ENCODE peak calls at places on chromosomes 13 and 19, in seven cellular contexts. One of them, this sample, is unnamed.

GRCh38 chr19:531009-531752 is 379 bp upstream of the CDC34 start:
- DNase-seq in LNCaP clone FGC: no peak
- DNase-seq in cortex of kidney: no peak
- DNase-seq in stimulated activated CD4-positive, alpha-beta T cell treated with anti-CD3 and anti-CD28 coated beads, Interleukin-4, amount 100 ng/mL, for 24 hours: peak; percentile 83
- DNase-seq in colonic mucosa: peak; percentile 78
- DNase-seq in psoas muscle: peak; percentile 87
- DNase-seq in RPMI7951: peak; percentile 73
- DNase-seq in this sample: no peak

GRCh38 chr19:54114340-54114826 is 1.1 kb downstream of the TFPT start:
- DNase-seq in LNCaP clone FGC: peak; percentile 11
- DNase-seq in stimulated activated CD4-positive, alpha-beta T cell treated with anti-CD3 and anti-CD28 coated beads, Interleukin-4, amount 100 ng/mL, for 24 hours: peak; percentile 35
- DNase-seq in cortex of kidney: no peak
- DNase-seq in RPMI7951: peak; percentile 67
- DNase-seq in psoas muscle: no peak
- DNase-seq in colonic mucosa: peak; percentile 53
- DNase-seq in this sample: no peak

GRCh38 chr13:40446365-40446764 is 220.1 kb downstream of the FOXO1 start:
- DNase-seq in LNCaP clone FGC: peak; percentile 61
- DNase-seq in psoas muscle: no peak
- DNase-seq in colonic mucosa: no peak
- DNase-seq in stimulated activated CD4-positive, alpha-beta T cell treated with anti-CD3 and anti-CD28 coated beads, Interleukin-4, amount 100 ng/mL, for 24 hours: no peak
- DNase-seq in cortex of kidney: no peak
- DNase-seq in RPMI7951: peak; percentile 63
- DNase-seq in this sample: no peak

GRCh38 chr19:28999733-29000433 is 213.1 kb downstream of the UQCRFS1 start:
- DNase-seq in LNCaP clone FGC: no peak
- DNase-seq in stimulated activated CD4-positive, alpha-beta T cell treated with anti-CD3 and anti-CD28 coated beads, Interleukin-4, amount 100 ng/mL, for 24 hours: no peak
- DNase-seq in colonic mucosa: no peak
- DNase-seq in cortex of kidney: no peak
- DNase-seq in RPMI7951: no peak
- DNase-seq in psoas muscle: no peak
- DNase-seq in this sample: no peak

GRCh38 chr13:114115796-114116195 is 16.6 kb downstream of the RASA3 start:
- DNase-seq in psoas muscle: no peak
- DNase-seq in RPMI7951: no peak
- DNase-seq in cortex of kidney: no peak
- DNase-seq in stimulated activated CD4-positive, alpha-beta T cell treated with anti-CD3 and anti-CD28 coated beads, Interleukin-4, amount 100 ng/mL, for 24 hours: no peak
- DNase-seq in colonic mucosa: no peak
- DNase-seq in LNCaP clone FGC: no peak
- DNase-seq in this sample: no peak

GRCh38 chr19:29583196-29584006 is 22.7 kb upstream of the POP4 start:
- DNase-seq in RPMI7951: peak; percentile 73
- DNase-seq in colonic mucosa: no peak
- DNase-seq in cortex of kidney: no peak
- DNase-seq in LNCaP clone FGC: no peak
- DNase-seq in psoas muscle: no peak
- DNase-seq in stimulated activated CD4-positive, alpha-beta T cell treated with anti-CD3 and anti-CD28 coated beads, Interleukin-4, amount 100 ng/mL, for 24 hours: no peak
- DNase-seq in this sample: no peak

GRCh38 chr19:41479757-41480191 is 36.8 kb downstream of the ERICH4 start:
- DNase-seq in LNCaP clone FGC: no peak
- DNase-seq in colonic mucosa: no peak
- DNase-seq in RPMI7951: peak; percentile 30
- DNase-seq in cortex of kidney: no peak
- DNase-seq in psoas muscle: peak; percentile 56
- DNase-seq in stimulated activated CD4-positive, alpha-beta T cell treated with anti-CD3 and anti-CD28 coated beads, Interleukin-4, amount 100 ng/mL, for 24 hours: no peak
- DNase-seq in this sample: no peak

GRCh38 chr13:94416454-94417080 is 62.9 kb downstream of the DCT start:
- DNase-seq in cortex of kidney: no peak
- DNase-seq in colonic mucosa: no peak
- DNase-seq in RPMI7951: peak; percentile 1
- DNase-seq in psoas muscle: no peak
- DNase-seq in stimulated activated CD4-positive, alpha-beta T cell treated with anti-CD3 and anti-CD28 coated beads, Interleukin-4, amount 100 ng/mL, for 24 hours: no peak
- DNase-seq in LNCaP clone FGC: no peak
- DNase-seq in this sample: no peak

GRCh38 chr19:17209126-17210036 is 5.8 kb upstream of the USE1 start:
- DNase-seq in LNCaP clone FGC: no peak
- DNase-seq in colonic mucosa: peak; percentile 39
- DNase-seq in stimulated activated CD4-positive, alpha-beta T cell treated with anti-CD3 and anti-CD28 coated beads, Interleukin-4, amount 100 ng/mL, for 24 hours: peak; percentile 42
- DNase-seq in psoas muscle: no peak
- DNase-seq in RPMI7951: peak; percentile 45
- DNase-seq in cortex of kidney: no peak
- DNase-seq in this sample: no peak

GRCh38 chr19:38441660-38442348 is 8.3 kb downstream of the RYR1 start:
- DNase-seq in colonic mucosa: no peak
- DNase-seq in RPMI7951: no peak
- DNase-seq in stimulated activated CD4-positive, alpha-beta T cell treated with anti-CD3 and anti-CD28 coated beads, Interleukin-4, amount 100 ng/mL, for 24 hours: no peak
- DNase-seq in LNCaP clone FGC: no peak
- DNase-seq in psoas muscle: no peak
- DNase-seq in cortex of kidney: no peak
- DNase-seq in this sample: no peak

GRCh38 chr13:98925949-98926348 is 51.9 kb downstream of the DOCK9 start:
- DNase-seq in colonic mucosa: no peak
- DNase-seq in psoas muscle: no peak
- DNase-seq in stimulated activated CD4-positive, alpha-beta T cell treated with anti-CD3 and anti-CD28 coated beads, Interleukin-4, amount 100 ng/mL, for 24 hours: no peak
- DNase-seq in cortex of kidney: no peak
- DNase-seq in LNCaP clone FGC: no peak
- DNase-seq in RPMI7951: no peak
- DNase-seq in this sample: no peak

GRCh38 chr13:51731759-51732158 is 72.2 kb downstream of the DHRS12 start:
- DNase-seq in psoas muscle: no peak
- DNase-seq in LNCaP clone FGC: no peak
- DNase-seq in cortex of kidney: no peak
- DNase-seq in RPMI7951: peak; percentile 58
- DNase-seq in stimulated activated CD4-positive, alpha-beta T cell treated with anti-CD3 and anti-CD28 coated beads, Interleukin-4, amount 100 ng/mL, for 24 hours: no peak
- DNase-seq in colonic mucosa: no peak
- DNase-seq in this sample: no peak

GRCh38 chr19:10084803-10085202 is 1.3 kb upstream of the SHFL start:
- DNase-seq in cortex of kidney: no peak
- DNase-seq in LNCaP clone FGC: no peak
- DNase-seq in colonic mucosa: no peak
- DNase-seq in stimulated activated CD4-positive, alpha-beta T cell treated with anti-CD3 and anti-CD28 coated beads, Interleukin-4, amount 100 ng/mL, for 24 hours: no peak
- DNase-seq in RPMI7951: no peak
- DNase-seq in psoas muscle: no peak
- DNase-seq in this sample: no peak

GRCh38 chr13:98222081-98222554 is 45.0 kb upstream of the RNF113B start:
- DNase-seq in psoas muscle: no peak
- DNase-seq in RPMI7951: peak; percentile 46
- DNase-seq in stimulated activated CD4-positive, alpha-beta T cell treated with anti-CD3 and anti-CD28 coated beads, Interleukin-4, amount 100 ng/mL, for 24 hours: no peak
- DNase-seq in cortex of kidney: no peak
- DNase-seq in LNCaP clone FGC: peak; percentile 47
- DNase-seq in colonic mucosa: peak; percentile 29
- DNase-seq in this sample: no peak

GRCh38 chr19:17357724-17358123 is 19.4 kb downstream of the PLVAP start:
- DNase-seq in colonic mucosa: no peak
- DNase-seq in RPMI7951: no peak
- DNase-seq in psoas muscle: no peak
- DNase-seq in LNCaP clone FGC: no peak
- DNase-seq in cortex of kidney: no peak
- DNase-seq in stimulated activated CD4-positive, alpha-beta T cell treated with anti-CD3 and anti-CD28 coated beads, Interleukin-4, amount 100 ng/mL, for 24 hours: no peak
- DNase-seq in this sample: no peak

GRCh38 chr19:2820112-2820702 is 539 bp downstream of the ZNF554 start:
- DNase-seq in LNCaP clone FGC: no peak
- DNase-seq in RPMI7951: no peak
- DNase-seq in colonic mucosa: peak; percentile 28
- DNase-seq in stimulated activated CD4-positive, alpha-beta T cell treated with anti-CD3 and anti-CD28 coated beads, Interleukin-4, amount 100 ng/mL, for 24 hours: no peak
- DNase-seq in cortex of kidney: no peak
- DNase-seq in psoas muscle: no peak
- DNase-seq in this sample: no peak

GRCh38 chr19:40228371-40228770 is 1.9 kb upstream of the CCNP start:
- DNase-seq in RPMI7951: no peak
- DNase-seq in cortex of kidney: no peak
- DNase-seq in psoas muscle: no peak
- DNase-seq in stimulated activated CD4-positive, alpha-beta T cell treated with anti-CD3 and anti-CD28 coated beads, Interleukin-4, amount 100 ng/mL, for 24 hours: no peak
- DNase-seq in colonic mucosa: no peak
- DNase-seq in LNCaP clone FGC: no peak
- DNase-seq in this sample: no peak

GRCh38 chr13:60363288-60363687 is 33.7 kb upstream of the TDRD3 start:
- DNase-seq in LNCaP clone FGC: no peak
- DNase-seq in stimulated activated CD4-positive, alpha-beta T cell treated with anti-CD3 and anti-CD28 coated beads, Interleukin-4, amount 100 ng/mL, for 24 hours: no peak
- DNase-seq in cortex of kidney: no peak
- DNase-seq in psoas muscle: no peak
- DNase-seq in RPMI7951: no peak
- DNase-seq in colonic mucosa: no peak
- DNase-seq in this sample: no peak

GRCh38 chr13:110438211-110438610 is 123.3 kb downstream of the RAB20 start:
- DNase-seq in LNCaP clone FGC: no peak
- DNase-seq in colonic mucosa: no peak
- DNase-seq in RPMI7951: no peak
- DNase-seq in cortex of kidney: no peak
- DNase-seq in psoas muscle: no peak
- DNase-seq in stimulated activated CD4-positive, alpha-beta T cell treated with anti-CD3 and anti-CD28 coated beads, Interleukin-4, amount 100 ng/mL, for 24 hours: no peak
- DNase-seq in this sample: no peak

GRCh38 chr13:106291006-106291405 is 244.5 kb downstream of the EFNB2 start:
- DNase-seq in psoas muscle: no peak
- DNase-seq in colonic mucosa: no peak
- DNase-seq in RPMI7951: peak; percentile 59
- DNase-seq in stimulated activated CD4-positive, alpha-beta T cell treated with anti-CD3 and anti-CD28 coated beads, Interleukin-4, amount 100 ng/mL, for 24 hours: no peak
- DNase-seq in cortex of kidney: no peak
- DNase-seq in LNCaP clone FGC: peak; percentile 50
- DNase-seq in this sample: no peak

This sample was measured in vagina.